ENCODE peak calls at places on chromosomes 12 and 14, in ten cellular contexts. One of them, this sample, is unnamed.
A peak's percentile ranks its signal among the peaks of the same experiment; 100 is the strongest.

GRCh38 chr14:68853749-68854148 is 60.9 kb upstream of the ZFP36L1 start:
- DNase-seq in naive thymus-derived CD8-positive, alpha-beta T cell: no peak
- DNase-seq in WTC11: no peak
- DNase-seq in HuH-7.5: peak; percentile 49
- DNase-seq in CD8-positive, alpha-beta T cell: no peak
- DNase-seq in stimulated activated CD4-positive, alpha-beta T cell treated with anti-CD3 and anti-CD28 coated beads, Interleukin-4, amount 100 ng/mL, for 24 hours: no peak
- DNase-seq in iPS DF 19.7: no peak
- DNase-seq in coronary artery: no peak
- DNase-seq in NCI-H1092: no peak
- DNase-seq in A549: no peak
- DNase-seq in this sample: no peak

GRCh38 chr12:121420109-121420508 is 20.2 kb downstream of the RNF34 start:
- DNase-seq in CD8-positive, alpha-beta T cell: no peak
- DNase-seq in coronary artery: no peak
- DNase-seq in iPS DF 19.7: no peak
- DNase-seq in WTC11: no peak
- DNase-seq in HuH-7.5: no peak
- DNase-seq in naive thymus-derived CD8-positive, alpha-beta T cell: no peak
- DNase-seq in NCI-H1092: no peak
- DNase-seq in A549: no peak
- DNase-seq in stimulated activated CD4-positive, alpha-beta T cell treated with anti-CD3 and anti-CD28 coated beads, Interleukin-4, amount 100 ng/mL, for 24 hours: no peak
- DNase-seq in this sample: no peak

GRCh38 chr14:103072595-103073366 is 11.2 kb upstream of the LBHD2 start:
- DNase-seq in stimulated activated CD4-positive, alpha-beta T cell treated with anti-CD3 and anti-CD28 coated beads, Interleukin-4, amount 100 ng/mL, for 24 hours: no peak
- DNase-seq in A549: peak; percentile 82
- DNase-seq in WTC11: no peak
- DNase-seq in naive thymus-derived CD8-positive, alpha-beta T cell: no peak
- DNase-seq in HuH-7.5: no peak
- DNase-seq in CD8-positive, alpha-beta T cell: no peak
- DNase-seq in coronary artery: peak; percentile 64
- DNase-seq in iPS DF 19.7: no peak
- DNase-seq in NCI-H1092: no peak
- DNase-seq in this sample: no peak

GRCh38 chr14:104084251-104085002 is 1.1 kb upstream of the ASPG start:
- DNase-seq in CD8-positive, alpha-beta T cell: no peak
- DNase-seq in stimulated activated CD4-positive, alpha-beta T cell treated with anti-CD3 and anti-CD28 coated beads, Interleukin-4, amount 100 ng/mL, for 24 hours: no peak
- DNase-seq in WTC11: no peak
- DNase-seq in HuH-7.5: no peak
- DNase-seq in iPS DF 19.7: no peak
- DNase-seq in A549: no peak
- DNase-seq in naive thymus-derived CD8-positive, alpha-beta T cell: no peak
- DNase-seq in NCI-H1092: no peak
- DNase-seq in coronary artery: peak; percentile 66
- DNase-seq in this sample: no peak

GRCh38 chr14:64725879-64726584 is 21.8 kb downstream of the PLEKHG3 start:
- DNase-seq in naive thymus-derived CD8-positive, alpha-beta T cell: no peak
- DNase-seq in A549: no peak
- DNase-seq in iPS DF 19.7: no peak
- DNase-seq in HuH-7.5: no peak
- DNase-seq in NCI-H1092: no peak
- DNase-seq in CD8-positive, alpha-beta T cell: no peak
- DNase-seq in stimulated activated CD4-positive, alpha-beta T cell treated with anti-CD3 and anti-CD28 coated beads, Interleukin-4, amount 100 ng/mL, for 24 hours: no peak
- DNase-seq in coronary artery: no peak
- DNase-seq in WTC11: no peak
- DNase-seq in this sample: no peak

GRCh38 chr14:99413172-99413571 is 67.5 kb downstream of the SETD3 start:
- DNase-seq in coronary artery: no peak
- DNase-seq in stimulated activated CD4-positive, alpha-beta T cell treated with anti-CD3 and anti-CD28 coated beads, Interleukin-4, amount 100 ng/mL, for 24 hours: no peak
- DNase-seq in A549: no peak
- DNase-seq in iPS DF 19.7: no peak
- DNase-seq in HuH-7.5: no peak
- DNase-seq in CD8-positive, alpha-beta T cell: no peak
- DNase-seq in NCI-H1092: no peak
- DNase-seq in WTC11: no peak
- DNase-seq in naive thymus-derived CD8-positive, alpha-beta T cell: no peak
- DNase-seq in this sample: no peak

GRCh38 chr14:103544627-103545218 is 15.7 kb downstream of the TRMT61A start:
- DNase-seq in CD8-positive, alpha-beta T cell: no peak
- DNase-seq in WTC11: no peak
- DNase-seq in stimulated activated CD4-positive, alpha-beta T cell treated with anti-CD3 and anti-CD28 coated beads, Interleukin-4, amount 100 ng/mL, for 24 hours: no peak
- DNase-seq in HuH-7.5: no peak
- DNase-seq in NCI-H1092: no peak
- DNase-seq in naive thymus-derived CD8-positive, alpha-beta T cell: no peak
- DNase-seq in coronary artery: no peak
- DNase-seq in A549: no peak
- DNase-seq in iPS DF 19.7: no peak
- DNase-seq in this sample: no peak

GRCh38 chr12:57340104-57340503 is 89.1 kb upstream of the STAC3 start:
- DNase-seq in CD8-positive, alpha-beta T cell: no peak
- DNase-seq in WTC11: no peak
- DNase-seq in NCI-H1092: no peak
- DNase-seq in stimulated activated CD4-positive, alpha-beta T cell treated with anti-CD3 and anti-CD28 coated beads, Interleukin-4, amount 100 ng/mL, for 24 hours: no peak
- DNase-seq in coronary artery: no peak
- DNase-seq in A549: peak; percentile 41
- DNase-seq in HuH-7.5: no peak
- DNase-seq in naive thymus-derived CD8-positive, alpha-beta T cell: no peak
- DNase-seq in iPS DF 19.7: no peak
- DNase-seq in this sample: no peak

GRCh38 chr12:111093428-111094142 is 173.2 kb upstream of the MYL2 start:
- DNase-seq in stimulated activated CD4-positive, alpha-beta T cell treated with anti-CD3 and anti-CD28 coated beads, Interleukin-4, amount 100 ng/mL, for 24 hours: peak; percentile 15
- DNase-seq in iPS DF 19.7: no peak
- DNase-seq in A549: no peak
- DNase-seq in HuH-7.5: no peak
- DNase-seq in coronary artery: no peak
- DNase-seq in WTC11: no peak
- DNase-seq in naive thymus-derived CD8-positive, alpha-beta T cell: peak; percentile 34
- DNase-seq in NCI-H1092: no peak
- DNase-seq in CD8-positive, alpha-beta T cell: peak; percentile 12
- DNase-seq in this sample: no peak

GRCh38 chr12:5083955-5084849 is 40.5 kb downstream of the KCNA5 start:
- DNase-seq in stimulated activated CD4-positive, alpha-beta T cell treated with anti-CD3 and anti-CD28 coated beads, Interleukin-4, amount 100 ng/mL, for 24 hours: peak; percentile 7
- DNase-seq in naive thymus-derived CD8-positive, alpha-beta T cell: no peak
- DNase-seq in CD8-positive, alpha-beta T cell: no peak
- DNase-seq in A549: peak; percentile 63
- DNase-seq in WTC11: no peak
- DNase-seq in NCI-H1092: peak; percentile 60
- DNase-seq in HuH-7.5: peak; percentile 47
- DNase-seq in coronary artery: no peak
- DNase-seq in iPS DF 19.7: no peak
- DNase-seq in this sample: no peak

This sample was measured in effector CD4-positive, alpha-beta T cell.